ENCODE peak calls at places on chromosomes 1 and 21, in six cellular contexts. B, D, W, I, R and H are unnamed samples.

GRCh38 chr1:53332833-53333232 is 5.0 kb upstream of the LRP8 start:
- DNase-seq in B (no peak), D (peak; percentile 0), W (no peak), I (no peak), R (no peak), H (no peak)

GRCh38 chr1:24015226-24016210 is 35.4 kb upstream of the SRSF10 start:
- DNase-seq in B (no peak), D (no peak), W (no peak), I (no peak), R (peak; percentile 93), H (peak; percentile 36)

GRCh38 chr1:227125929-227126545 is 185.9 kb downstream of the COQ8A start:
- DNase-seq in B (no peak), D (no peak), W (no peak), I (no peak), R (no peak), H (no peak)

GRCh38 chr1:20640183-20640597 is 6.9 kb downstream of the PINK1 start:
- DNase-seq in B (peak; percentile 67), D (no peak), W (peak; percentile 59), I (peak; percentile 27), R (peak; percentile 74), H (peak; percentile 43)

GRCh38 chr21:32888971-32889370 is 117.4 kb upstream of the PAXBP1 start:
- DNase-seq in B (no peak), D (no peak), W (no peak), I (no peak), R (no peak), H (peak; percentile 2)

GRCh38 chr21:28227881-28228623 is 764.6 kb downstream of the LTN1 start:
- DNase-seq in B (peak; percentile 18), D (no peak), W (no peak), I (no peak), R (peak; percentile 51), H (no peak)

GRCh38 chr1:164648211-164649080 is 89.5 kb downstream of the PBX1 start:
- DNase-seq in B (peak; percentile 38), D (no peak), W (no peak), I (no peak), R (peak; percentile 47), H (no peak)

GRCh38 chr1:23168079-23168461 is 586 bp downstream of the LUZP1 start:
- DNase-seq in B (no peak), D (peak; percentile 32), W (peak; percentile 40), I (no peak), R (no peak), H (no peak)

GRCh38 chr1:157363660-157364140 is 188.6 kb downstream of the FCRL5 start:
- DNase-seq in B (peak; percentile 56), D (peak; percentile 23), W (peak; percentile 48), I (peak; percentile 12), R (peak; percentile 43), H (peak; percentile 47)

GRCh38 chr1:55958498-55958897 is 620.9 kb downstream of the PLPP3 start:
- DNase-seq in B (no peak), D (no peak), W (no peak), I (no peak), R (no peak), H (no peak)

GRCh38 chr1:230327892-230328284 is 98.2 kb downstream of the PGBD5 start:
- DNase-seq in B (peak; percentile 47), D (no peak), W (no peak), I (no peak), R (no peak), H (no peak)

GRCh38 chr1:235018161-235018560 is 110.5 kb downstream of the TOMM20 start:
- DNase-seq in B (peak; percentile 99), D (no peak), W (no peak), I (peak; percentile 73), R (peak; percentile 99), H (peak; percentile 98)

GRCh38 chr1:117683571-117684285 is 77.9 kb downstream of the TENT5C start:
- DNase-seq in B (no peak), D (no peak), W (no peak), I (no peak), R (no peak), H (peak; percentile 70)

GRCh38 chr1:202214089-202214843 is 20.7 kb downstream of the LGR6 start:
- DNase-seq in B (no peak), D (no peak), W (no peak), I (no peak), R (no peak), H (no peak)

GRCh38 chr1:25694591-25695007 is 78.0 kb downstream of the MAN1C1 start:
- DNase-seq in B (no peak), D (no peak), W (no peak), I (no peak), R (peak; percentile 76), H (no peak)

DNA sequence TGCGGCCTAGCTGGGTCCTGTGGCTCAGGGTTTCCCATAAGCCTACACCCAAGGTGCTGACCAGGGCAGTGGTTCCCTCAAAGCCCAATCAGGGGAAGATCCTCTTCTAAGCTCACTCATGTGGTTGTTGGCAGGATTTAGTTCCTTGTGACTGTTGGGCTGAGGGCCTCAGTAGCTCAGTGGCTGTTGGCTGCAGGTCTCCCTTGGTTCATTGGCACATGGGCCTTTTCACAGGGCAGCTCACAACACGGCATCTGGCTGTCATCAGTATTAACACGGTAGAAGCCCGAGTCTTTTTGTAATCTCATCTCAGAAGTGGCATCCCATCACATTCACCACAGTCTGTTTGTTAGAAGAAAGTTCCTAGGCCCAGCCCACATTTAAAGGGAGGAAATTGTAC is 188.2 kb upstream of the HMCN1 start:
- DNase-seq in B (no peak), D (no peak), W (no peak), I (no peak), R (no peak), H (no peak)
- TF ChIP-seq CTCF in B (no peak), D (no peak), W (no peak), I (no peak), R (no peak), H (no peak)

GRCh38 chr1:6011946-6012258 is 19.7 kb upstream of the NPHP4 start:
- DNase-seq in B (no peak), D (no peak), W (no peak), I (no peak), R (no peak), H (no peak)

GRCh38 chr1:6008696-6009095 is 16.5 kb upstream of the NPHP4 start:
- DNase-seq in B (no peak), D (no peak), W (no peak), I (no peak), R (no peak), H (no peak)

GRCh38 chr1:6009120-6010040 is 17.2 kb upstream of the NPHP4 start:
- DNase-seq in B (no peak), D (no peak), W (no peak), I (no peak), R (no peak), H (no peak)

GRCh38 chr1:6011161-6011945 is 19.1 kb upstream of the NPHP4 start:
- DNase-seq in B (no peak), D (no peak), W (no peak), I (no peak), R (no peak), H (no peak)

DNA sequence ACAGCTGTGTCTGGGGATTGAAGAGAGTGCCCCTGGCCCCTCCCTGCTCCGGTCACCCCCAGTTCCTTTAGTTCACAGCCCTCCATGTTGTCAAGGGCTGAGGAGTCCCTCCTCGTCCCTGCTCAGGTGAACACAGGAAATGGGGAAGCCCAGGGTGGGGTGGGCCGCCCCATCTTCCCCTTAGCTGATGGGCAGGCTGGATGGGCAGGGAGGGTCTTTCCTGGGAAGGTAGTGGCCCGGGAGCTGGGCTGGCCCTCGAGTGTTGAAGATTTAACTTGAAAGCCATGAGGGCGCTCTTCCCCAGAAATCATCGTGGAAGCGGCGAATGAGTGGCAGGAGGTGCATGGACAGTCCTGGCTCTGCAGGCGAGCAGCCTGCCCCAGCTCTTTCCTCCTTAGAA is 18.3 kb upstream of the NPHP4 start:
- DNase-seq in B (no peak), D (no peak), W (no peak), I (no peak), R (no peak), H (no peak)
- TF ChIP-seq CTCF in B (no peak), D (no peak), W (no peak), I (no peak), R (no peak), H (no peak)

GRCh38 chr21:44592446-44593365 is at the start of gene KRTAP10-6:
- DNase-seq in B (no peak), D (no peak), W (no peak), I (no peak), R (no peak), H (no peak)

GRCh38 chr21:44593598-44594405 is 1.5 kb upstream of the KRTAP10-6 start:
- DNase-seq in B (no peak), D (no peak), W (no peak), I (no peak), R (peak; percentile 2), H (no peak)

GRCh38 chr21:44589586-44590305 is 2.6 kb downstream of the KRTAP10-6 start:
- DNase-seq in B (no peak), D (no peak), W (no peak), I (no peak), R (no peak), H (no peak)

GRCh38 chr21:44589094-44589493 is 3.2 kb downstream of the KRTAP10-6 start:
- DNase-seq in B (no peak), D (no peak), W (no peak), I (no peak), R (no peak), H (no peak)

DNA sequence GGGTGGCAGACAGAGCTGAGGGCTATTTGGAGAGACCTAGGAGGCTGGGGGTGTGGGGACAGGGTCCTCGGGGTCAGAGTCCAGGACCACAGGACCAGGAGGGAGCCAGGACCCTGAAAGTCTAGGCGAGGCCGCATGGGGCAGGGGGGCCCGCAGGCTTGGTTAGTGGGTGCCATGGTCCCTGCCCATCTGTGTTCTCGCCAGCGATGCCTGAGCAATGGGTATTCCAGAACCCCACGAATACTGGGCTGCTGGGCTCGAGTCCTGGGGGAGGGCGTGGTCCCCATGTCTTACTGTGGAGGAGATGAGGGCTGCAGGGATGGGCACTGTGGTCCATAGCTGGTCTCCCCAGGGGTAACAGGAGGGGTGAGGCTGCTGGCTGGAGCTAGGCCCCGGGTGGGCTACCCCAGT is 2.0 kb downstream of the KRTAP10-6 start:
- DNase-seq in B (no peak), D (no peak), W (no peak), I (no peak), R (no peak), H (no peak)
- TF ChIP-seq CTCF in B (no peak), D (no peak), W (no peak), I (no peak), R (no peak), H (no peak)

DNA sequence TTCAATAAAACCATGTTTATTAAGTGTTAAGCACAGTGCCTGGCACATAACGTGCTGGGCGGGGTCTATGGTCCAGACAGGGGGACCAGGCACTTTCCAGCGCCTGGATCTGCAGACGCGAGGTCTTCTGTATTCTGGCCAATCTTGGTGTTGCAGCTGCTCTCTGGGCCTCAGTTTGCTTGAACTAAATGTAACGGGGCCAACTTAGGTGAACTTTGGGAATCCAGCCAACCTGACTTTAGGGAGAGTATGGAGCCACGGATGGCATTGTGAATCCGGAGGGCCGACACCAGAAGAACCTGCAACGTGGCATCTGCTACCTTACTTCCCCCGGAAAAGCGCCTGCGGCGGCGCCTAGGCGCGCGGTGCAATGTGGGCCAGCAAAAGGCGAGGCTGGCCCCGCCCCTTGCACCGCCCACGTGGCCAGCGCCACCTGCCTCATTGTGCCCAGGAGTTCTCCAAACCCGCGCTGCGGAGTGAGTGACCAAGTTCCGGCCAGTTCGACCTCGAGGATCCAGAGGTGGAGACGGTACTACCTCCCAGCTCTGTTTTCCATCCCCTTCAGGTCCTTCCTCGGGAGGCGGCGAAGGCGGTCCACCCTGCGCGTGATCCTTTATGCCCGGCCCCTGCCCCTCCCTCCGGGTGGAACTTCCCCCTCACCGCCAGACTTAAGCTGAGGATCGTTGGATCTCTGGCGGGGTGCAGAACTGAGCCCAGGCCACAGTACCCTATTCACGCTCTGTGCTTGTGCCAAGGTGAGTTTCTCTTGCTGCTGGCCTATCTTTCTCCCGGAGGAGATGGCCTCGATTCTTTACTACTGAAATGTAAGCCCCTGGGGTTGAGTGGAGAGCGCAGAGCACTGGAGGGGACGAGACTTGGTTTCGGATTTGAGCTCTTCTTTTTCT is at the start of gene AKR1A1:
- DNase-seq in B (peak; percentile 90), D (peak; percentile 88), W (peak; percentile 91), I (peak; percentile 67), R (peak; percentile 77), H (peak; percentile 63)
- TF ChIP-seq CTCF in B (no peak), D (no peak), W (no peak), I (no peak), R (peak; percentile 21), H (no peak)